ENCODE peak calls at places on chromosomes 2 and 18, in five cellular contexts. Y, V, T, H and Q are unnamed samples.

GRCh38 chr2:167052825-167053224 is 164.5 kb downstream of the XIRP2 start:
- DNase-seq in H (peak), Y (peak), T (no peak), V (no peak), Q (peak)

GRCh38 chr2:217834057-217834620 is 168.7 kb downstream of the TNS1 start:
- DNase-seq in T (no peak), Y (no peak), V (no peak), H (no peak), Q (no peak)

GRCh38 chr2:159399716-159400525 is 113.4 kb upstream of the WDSUB1 start:
- DNase-seq in H (peak), T (no peak), Y (peak), V (no peak), Q (peak)

GRCh38 chr18:79401494-79402208 is 5.9 kb downstream of the NFATC1 start:
- DNase-seq in V (no peak), H (no peak), Y (no peak), T (no peak), Q (no peak)

GRCh38 chr18:46174317-46175039 is 70.3 kb downstream of the HAUS1 start:
- DNase-seq in T (peak), H (peak), V (no peak), Y (no peak), Q (peak)

GRCh38 chr2:86697539-86697938 is 22.6 kb upstream of the RMND5A start:
- DNase-seq in V (no peak), Y (no peak), H (no peak), T (no peak), Q (no peak)

GRCh38 chr18:49476664-49477411 is 10.2 kb downstream of the C18orf32 start:
- DNase-seq in H (peak), V (no peak), T (no peak), Y (peak), Q (peak)

GRCh38 chr2:188340257-188340656 is 48.6 kb downstream of the GULP1 start:
- DNase-seq in H (no peak), T (no peak), V (no peak), Y (no peak), Q (no peak)

GRCh38 chr2:172395503-172395902 is 31.9 kb upstream of the ITGA6 start:
- DNase-seq in Y (no peak), V (no peak), T (no peak), H (peak), Q (no peak)

GRCh38 chr2:240814946-240815760 is 4.9 kb downstream of the KIF1A start:
- DNase-seq in H (no peak), Y (no peak), T (no peak), V (no peak), Q (no peak)

GRCh38 chr18:49784427-49785185 is 28.7 kb downstream of the ACAA2 start:
- DNase-seq in Y (no peak), T (no peak), V (no peak), H (peak), Q (peak)

GRCh38 chr18:8857806-8858205 is 152.4 kb downstream of the MTCL1 start:
- DNase-seq in H (no peak), T (no peak), Y (no peak), V (no peak), Q (no peak)

GRCh38 chr18:42310956-42311355 is 355.9 kb downstream of the PIK3C3 start:
- DNase-seq in T (no peak), Y (no peak), V (no peak), H (no peak), Q (peak)

GRCh38 chr2:29071032-29071975 is 3.0 kb downstream of the PCARE start:
- DNase-seq in H (no peak), Y (no peak), V (no peak), T (no peak), Q (no peak)

GRCh38 chr2:152241956-152242355 is 66.4 kb upstream of the STAM2 start:
- DNase-seq in H (no peak), V (no peak), T (no peak), Y (no peak), Q (no peak)

GRCh38 chr2:67650292-67651133 is 253.4 kb downstream of the ETAA1 start:
- DNase-seq in V (peak), H (peak), T (peak), Y (peak), Q (peak)

GRCh38 chr2:231642631-231643493 is 50.2 kb downstream of the TEX44 start:
- DNase-seq in H (peak), V (peak), T (peak), Y (peak), Q (peak)

GRCh38 chr2:30422437-30422805 is 24.6 kb upstream of the LCLAT1 start:
- DNase-seq in V (peak), H (peak), T (no peak), Y (peak), Q (peak)

GRCh38 chr2:127759931-127760330 is 51.0 kb downstream of the WDR33 start:
- DNase-seq in H (peak), Y (no peak), T (no peak), V (no peak), Q (no peak)

GRCh38 chr2:220703279-220703678 is 868.8 kb downstream of the EPHA4 start:
- DNase-seq in Y (no peak), H (peak), V (no peak), T (no peak), Q (peak)

GRCh38 chr2:70795164-70795995 is 4.9 kb upstream of the FIGLA start:
- DNase-seq in H (no peak), V (no peak), Y (no peak), T (no peak), Q (no peak)

GRCh38 chr2:1306687-1307516 is 106.4 kb upstream of the TPO start:
- DNase-seq in V (no peak), Y (no peak), H (no peak), T (no peak), Q (no peak)

GRCh38 chr18:48674198-48674721 is 135.4 kb downstream of the CTIF start:
- DNase-seq in Y (no peak), V (no peak), H (peak), T (peak), Q (peak)

GRCh38 chr2:218023636-218024035 is 20.8 kb upstream of the TNS1 start:
- DNase-seq in T (no peak), Y (no peak), H (no peak), V (no peak), Q (no peak)

GRCh38 chr2:206993964-206994363 is 54.6 kb downstream of the CPO start:
- DNase-seq in Y (no peak), H (peak), V (no peak), T (no peak), Q (no peak)

GRCh38 chr2:924202-924601 is 26.4 kb upstream of the SNTG2 start:
- DNase-seq in H (no peak), T (no peak), V (no peak), Y (no peak), Q (no peak)

GRCh38 chr2:237721828-237722227 is 76.8 kb upstream of the RBM44 start:
- DNase-seq in T (no peak), Y (no peak), H (no peak), V (no peak), Q (no peak)

GRCh38 chr2:105714141-105714540 is 30.6 kb upstream of the NCK2 start:
- DNase-seq in T (no peak), H (no peak), Y (no peak), V (no peak), Q (no peak)

GRCh38 chr2:37812414-37812813 is 112.7 kb upstream of the RMDN2 start:
- DNase-seq in H (no peak), T (no peak), Y (no peak), V (no peak), Q (peak)

GRCh38 chr2:10331033-10331701 is 28.5 kb downstream of the HPCAL1 start:
- DNase-seq in Y (peak), T (peak), H (no peak), V (peak), Q (peak)

GRCh38 chr2:3780477-3781402 is 77.4 kb downstream of the DCDC2C start:
- DNase-seq in T (peak), Y (peak), H (peak), V (peak), Q (peak)

GRCh38 chr18:32373995-32374394 is 96.7 kb downstream of the GAREM1 start:
- DNase-seq in T (peak), V (peak), H (peak), Y (no peak), Q (peak)

GRCh38 chr2:28165087-28165652 is 227.5 kb upstream of the FOSL2 start:
- DNase-seq in Y (no peak), V (no peak), H (no peak), T (no peak), Q (no peak)

GRCh38 chr2:233556756-233557736 is 9.5 kb downstream of the USP40 start:
- DNase-seq in Y (no peak), H (peak), T (no peak), V (peak), Q (peak)

GRCh38 chr2:8171608-8172007 is 510.2 kb upstream of the ID2 start:
- DNase-seq in T (no peak), H (no peak), V (no peak), Y (no peak), Q (peak)

GRCh38 chr2:160205511-160205910 is 5.4 kb upstream of the ITGB6 start:
- DNase-seq in V (peak), T (peak), Y (peak), H (peak), Q (peak)

GRCh38 chr18:35005963-35006577 is 35.1 kb upstream of the MAPRE2 start:
- DNase-seq in V (peak), T (no peak), H (peak), Y (peak), Q (peak)

GRCh38 chr2:182970486-182970885 is 67.8 kb downstream of the NCKAP1 start:
- DNase-seq in H (no peak), Y (no peak), T (no peak), V (no peak), Q (no peak)

GRCh38 chr2:222796413-222797103 is 64.3 kb upstream of the ACSL3 start:
- DNase-seq in V (no peak), Y (no peak), H (peak), T (peak), Q (no peak)